ENCODE peak calls at places on chromosome 18, in nine cellular contexts. J is right lobe of liver, K is choroid plexus epithelial cell, G is pancreas, P is fibroblast of the aortic adventitia, C is CD14-positive monocyte, B is nephron progenitor cell, W is cardiac fibroblast, D is GM03348. S is an unnamed sample.
A peak's percentile ranks its signal among the peaks of the same experiment; 100 is the strongest.

GRCh38 chr18:74806073-74806472 is 208.4 kb downstream of the ZNF407 start:
- DNase-seq in G (no peak), C (no peak), J (no peak), K (no peak), D (no peak), B (no peak), P (no peak), W (no peak), S (no peak)

GRCh38 chr18:14999085-14999975 is 251.4 kb downstream of the ANKRD30B start:
- DNase-seq in G (no peak), J (no peak), C (no peak), B (no peak), P (no peak), W (no peak), K (no peak), D (no peak), S (no peak)

GRCh38 chr18:77108001-77108692 is 24.4 kb downstream of the MBP start:
- DNase-seq in K (peak; percentile 93), J (no peak), C (peak; percentile 72), G (no peak), B (no peak), W (peak; percentile 90), D (peak; percentile 89), P (peak; percentile 95), S (no peak)

GRCh38 chr18:11909597-11910026 is 1.5 kb upstream of the MPPE1 start:
- DNase-seq in B (no peak), J (no peak), W (peak; percentile 51), K (no peak), P (peak; percentile 45), D (peak; percentile 48), G (no peak), C (no peak), S (no peak)

GRCh38 chr18:58473071-58473470 is 155.8 kb downstream of the ALPK2 start:
- DNase-seq in K (no peak), C (no peak), B (no peak), J (no peak), P (peak; percentile 20), W (peak; percentile 44), G (no peak), D (no peak), S (no peak)

GRCh38 chr18:11119962-11120361 is 29.4 kb downstream of the PIEZO2 start:
- DNase-seq in J (peak; percentile 74), D (peak; percentile 50), K (peak; percentile 31), W (peak; percentile 64), C (no peak), P (peak; percentile 26), B (no peak), G (no peak), S (no peak)

GRCh38 chr18:13191779-13192178 is 26.8 kb upstream of the LDLRAD4 start:
- DNase-seq in P (no peak), D (no peak), J (no peak), K (peak; percentile 48), C (no peak), W (peak; percentile 61), G (no peak), B (no peak), S (no peak)

GRCh38 chr18:79769698-79770500 is 27.8 kb upstream of the KCNG2 start:
- DNase-seq in J (peak; percentile 33), P (no peak), C (peak; percentile 27), G (peak; percentile 39), B (no peak), K (no peak), D (no peak), W (no peak), S (no peak)

S was measured in lower lobe of right lung.